ENCODE peak calls at places on chromosomes 6 and 20, in eight cellular contexts. One of them, this sample, is unnamed. For H3K4me1 and H3K36me3, the result is how much of the 10 kb centered on the place peaks cover.

GRCh38 chr20:25317351-25318075 is 69.6 kb downstream of the PYGB start:
- DNase-seq in A673: no peak
- DNase-seq in PC-9: no peak
- DNase-seq in HCT116: no peak
- DNase-seq in endothelial cell of umbilical vein: no peak
- DNase-seq in neuronal stem cell: no peak
- DNase-seq in lung: no peak
- DNase-seq in iPS DF 6.9: no peak
- DNase-seq in this sample: no peak

GRCh38 chr6:79868098-79868722 is 79.1 kb downstream of the ELOVL4 start:
- DNase-seq in HCT116: peak
- DNase-seq in iPS DF 6.9: peak
- DNase-seq in lung: no peak
- DNase-seq in neuronal stem cell: peak
- DNase-seq in A673: peak
- DNase-seq in endothelial cell of umbilical vein: peak
- DNase-seq in PC-9: peak
- DNase-seq in this sample: peak

GRCh38 chr20:58645277-58645968 is 5.7 kb upstream of the STX16 start:
- DNase-seq in lung: no peak
- DNase-seq in neuronal stem cell: no peak
- DNase-seq in HCT116: no peak
- DNase-seq in PC-9: peak
- DNase-seq in endothelial cell of umbilical vein: peak
- DNase-seq in iPS DF 6.9: no peak
- DNase-seq in A673: no peak
- DNase-seq in this sample: no peak

GRCh38 chr20:235891-236290 is 8.8 kb downstream of the DEFB129 start:
- DNase-seq in A673: no peak
- DNase-seq in lung: no peak
- DNase-seq in PC-9: no peak
- DNase-seq in neuronal stem cell: no peak
- DNase-seq in iPS DF 6.9: no peak
- DNase-seq in endothelial cell of umbilical vein: peak
- DNase-seq in HCT116: no peak
- DNase-seq in this sample: no peak

GRCh38 chr6:137489410-137490371 is 4.5 kb downstream of the OLIG3 start:
- DNase-seq in A673: no peak
- DNase-seq in endothelial cell of umbilical vein: no peak
- DNase-seq in PC-9: no peak
- DNase-seq in lung: no peak
- DNase-seq in neuronal stem cell: peak
- DNase-seq in HCT116: no peak
- DNase-seq in iPS DF 6.9: no peak
- DNase-seq in this sample: no peak

GRCh38 chr6:154901856-154902552 is 93.1 kb upstream of the TIAM2 start:
- DNase-seq in endothelial cell of umbilical vein: no peak
- DNase-seq in HCT116: no peak
- DNase-seq in lung: no peak
- DNase-seq in PC-9: no peak
- DNase-seq in neuronal stem cell: no peak
- DNase-seq in A673: no peak
- DNase-seq in iPS DF 6.9: no peak
- DNase-seq in this sample: no peak

GRCh38 chr20:33411136-33411690 is 9.9 kb upstream of the CDK5RAP1 start:
- DNase-seq in A673: no peak
- DNase-seq in PC-9: no peak
- DNase-seq in lung: no peak
- DNase-seq in HCT116: no peak
- DNase-seq in endothelial cell of umbilical vein: no peak
- DNase-seq in iPS DF 6.9: no peak
- DNase-seq in neuronal stem cell: no peak
- DNase-seq in this sample: no peak

GRCh38 chr6:82143041-82143481 is 104.5 kb downstream of the IBTK start:
- DNase-seq in lung: no peak
- DNase-seq in neuronal stem cell: no peak
- DNase-seq in HCT116: no peak
- DNase-seq in endothelial cell of umbilical vein: no peak
- DNase-seq in A673: no peak
- DNase-seq in PC-9: no peak
- DNase-seq in iPS DF 6.9: no peak
- DNase-seq in this sample: no peak

GRCh38 chr6:97885844-97886243 is 602.8 kb upstream of the MMS22L start:
- DNase-seq in neuronal stem cell: no peak
- DNase-seq in endothelial cell of umbilical vein: no peak
- DNase-seq in iPS DF 6.9: no peak
- DNase-seq in A673: no peak
- DNase-seq in HCT116: no peak
- DNase-seq in PC-9: no peak
- DNase-seq in lung: no peak
- DNase-seq in this sample: no peak

GRCh38 chr6:113556775-113557174 is 300.4 kb upstream of the MARCKS start:
- DNase-seq in HCT116: no peak
- DNase-seq in A673: no peak
- DNase-seq in endothelial cell of umbilical vein: no peak
- DNase-seq in lung: no peak
- DNase-seq in PC-9: no peak
- DNase-seq in neuronal stem cell: no peak
- DNase-seq in iPS DF 6.9: no peak
- DNase-seq in this sample: no peak

GRCh38 chr6:162443101-162443500 is 284.5 kb downstream of the PRKN start:
- DNase-seq in PC-9: no peak
- DNase-seq in lung: no peak
- DNase-seq in endothelial cell of umbilical vein: no peak
- DNase-seq in A673: no peak
- DNase-seq in HCT116: no peak
- DNase-seq in neuronal stem cell: no peak
- DNase-seq in iPS DF 6.9: no peak
- DNase-seq in this sample: no peak

GRCh38 chr6:157267109-157267611 is 56.2 kb downstream of the TMEM242 start:
- DNase-seq in PC-9: no peak
- DNase-seq in HCT116: no peak
- DNase-seq in lung: no peak
- DNase-seq in neuronal stem cell: no peak
- DNase-seq in A673: no peak
- DNase-seq in endothelial cell of umbilical vein: no peak
- DNase-seq in iPS DF 6.9: peak
- DNase-seq in this sample: no peak

GRCh38 chr6:22752522-22752921 is 183.2 kb downstream of the HDGFL1 start:
- DNase-seq in PC-9: no peak
- DNase-seq in lung: no peak
- DNase-seq in HCT116: no peak
- DNase-seq in iPS DF 6.9: no peak
- DNase-seq in A673: no peak
- DNase-seq in neuronal stem cell: no peak
- DNase-seq in endothelial cell of umbilical vein: no peak
- DNase-seq in this sample: no peak

GRCh38 chr6:140316966-140317365 is 942.5 kb upstream of the CITED2 start:
- DNase-seq in lung: no peak
- DNase-seq in A673: no peak
- DNase-seq in PC-9: peak
- DNase-seq in HCT116: peak
- DNase-seq in endothelial cell of umbilical vein: no peak
- DNase-seq in neuronal stem cell: no peak
- DNase-seq in iPS DF 6.9: no peak
- DNase-seq in this sample: peak

GRCh38 chr6:140314675-140315074 is 940.2 kb upstream of the CITED2 start:
- DNase-seq in lung: no peak
- DNase-seq in endothelial cell of umbilical vein: no peak
- DNase-seq in neuronal stem cell: no peak
- DNase-seq in HCT116: no peak
- DNase-seq in PC-9: no peak
- DNase-seq in iPS DF 6.9: no peak
- DNase-seq in A673: no peak
- DNase-seq in this sample: no peak

DNA sequence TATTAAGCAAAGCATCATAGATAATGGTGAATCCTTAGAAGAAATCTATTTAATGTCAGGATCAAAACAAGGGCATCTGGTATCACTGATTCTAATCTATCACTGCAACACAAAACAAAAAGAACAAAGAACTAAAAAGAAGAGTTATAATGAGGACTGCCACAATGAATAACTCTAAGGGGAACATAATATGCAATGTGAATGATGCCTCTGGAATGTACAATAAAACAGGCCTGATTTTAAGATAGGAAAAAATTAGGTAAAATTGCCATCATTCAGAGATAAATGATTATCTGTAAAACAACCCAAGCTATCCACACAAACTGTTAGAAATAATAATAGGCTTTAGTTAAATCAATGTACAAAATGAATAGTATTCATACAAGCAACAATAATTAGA is 936.7 kb upstream of the CITED2 start:
- DNase-seq in PC-9: no peak
- DNase-seq in A673: no peak
- DNase-seq in neuronal stem cell: no peak
- DNase-seq in HCT116: no peak
- DNase-seq in endothelial cell of umbilical vein: no peak
- DNase-seq in lung: no peak
- DNase-seq in iPS DF 6.9: no peak
- DNase-seq in this sample: no peak
- H3K4me1 ChIP-seq in PC-9: under half
- H3K4me1 ChIP-seq in A673: under half
- H3K4me1 ChIP-seq in neuronal stem cell: under half
- H3K4me1 ChIP-seq in HCT116: under half
- H3K4me1 ChIP-seq in endothelial cell of umbilical vein: under half
- H3K4me1 ChIP-seq in lung: under half
- H3K4me1 ChIP-seq in iPS DF 6.9: under half
- H3K4me1 ChIP-seq in this sample: under half

GRCh38 chr20:57610261-57610952 is 9.8 kb downstream of the ZBP1 start:
- DNase-seq in PC-9: no peak
- DNase-seq in neuronal stem cell: no peak
- DNase-seq in lung: no peak
- DNase-seq in HCT116: no peak
- DNase-seq in endothelial cell of umbilical vein: no peak
- DNase-seq in iPS DF 6.9: no peak
- DNase-seq in A673: no peak
- DNase-seq in this sample: no peak
- H3K36me3 ChIP-seq in PC-9: under half
- H3K36me3 ChIP-seq in neuronal stem cell: under half
- H3K36me3 ChIP-seq in lung: under half
- H3K36me3 ChIP-seq in HCT116: under half
- H3K36me3 ChIP-seq in endothelial cell of umbilical vein: under half
- H3K36me3 ChIP-seq in iPS DF 6.9: under half
- H3K36me3 ChIP-seq in A673: under half
- H3K36me3 ChIP-seq in this sample: under half

DNA sequence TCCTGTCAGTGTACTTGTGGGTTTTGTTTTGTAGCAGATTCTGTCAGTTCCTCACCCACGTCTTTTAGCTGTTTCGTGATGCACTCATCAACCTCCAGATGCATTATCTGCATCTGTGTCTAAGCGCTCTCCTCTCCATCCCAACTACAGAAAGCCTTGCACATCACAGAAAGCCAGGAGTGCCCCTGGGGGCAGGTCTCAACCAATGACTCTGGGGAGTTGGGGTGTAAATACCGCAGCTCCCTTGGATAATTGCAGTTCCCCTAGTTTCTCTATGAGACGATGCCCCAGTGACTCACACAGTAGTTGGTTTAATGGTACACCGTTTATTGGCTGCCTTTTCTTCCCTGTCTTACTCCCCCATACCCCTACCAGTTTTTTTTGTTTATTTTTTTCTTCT is 158.1 kb downstream of the SOX4 start:
- DNase-seq in neuronal stem cell: no peak
- DNase-seq in PC-9: no peak
- DNase-seq in iPS DF 6.9: no peak
- DNase-seq in lung: no peak
- DNase-seq in endothelial cell of umbilical vein: no peak
- DNase-seq in A673: no peak
- DNase-seq in HCT116: no peak
- DNase-seq in this sample: no peak
- H3K4me1 ChIP-seq in neuronal stem cell: under half
- H3K4me1 ChIP-seq in PC-9: half or more
- H3K4me1 ChIP-seq in iPS DF 6.9: under half
- H3K4me1 ChIP-seq in lung: under half
- H3K4me1 ChIP-seq in endothelial cell of umbilical vein: under half
- H3K4me1 ChIP-seq in A673: under half
- H3K4me1 ChIP-seq in HCT116: under half
- H3K4me1 ChIP-seq in this sample: under half

GRCh38 chr6:87623248-87623647 is 33.3 kb downstream of the ORC3 start:
- DNase-seq in A673: no peak
- DNase-seq in iPS DF 6.9: no peak
- DNase-seq in HCT116: no peak
- DNase-seq in PC-9: no peak
- DNase-seq in neuronal stem cell: no peak
- DNase-seq in lung: no peak
- DNase-seq in endothelial cell of umbilical vein: peak
- DNase-seq in this sample: no peak

GRCh38 chr6:87633851-87634250 is 43.9 kb downstream of the ORC3 start:
- DNase-seq in neuronal stem cell: no peak
- DNase-seq in iPS DF 6.9: no peak
- DNase-seq in PC-9: no peak
- DNase-seq in lung: no peak
- DNase-seq in A673: no peak
- DNase-seq in endothelial cell of umbilical vein: no peak
- DNase-seq in HCT116: no peak
- DNase-seq in this sample: no peak

GRCh38 chr6:87628881-87629280 is 38.9 kb downstream of the ORC3 start:
- DNase-seq in PC-9: no peak
- DNase-seq in lung: no peak
- DNase-seq in endothelial cell of umbilical vein: no peak
- DNase-seq in A673: no peak
- DNase-seq in iPS DF 6.9: no peak
- DNase-seq in neuronal stem cell: no peak
- DNase-seq in HCT116: no peak
- DNase-seq in this sample: no peak

GRCh38 chr6:87630746-87631145 is 40.8 kb downstream of the ORC3 start:
- DNase-seq in neuronal stem cell: no peak
- DNase-seq in endothelial cell of umbilical vein: no peak
- DNase-seq in lung: no peak
- DNase-seq in iPS DF 6.9: no peak
- DNase-seq in PC-9: no peak
- DNase-seq in HCT116: no peak
- DNase-seq in A673: no peak
- DNase-seq in this sample: no peak

GRCh38 chr6:87628424-87628823 is 38.5 kb downstream of the ORC3 start:
- DNase-seq in neuronal stem cell: no peak
- DNase-seq in endothelial cell of umbilical vein: no peak
- DNase-seq in PC-9: no peak
- DNase-seq in lung: no peak
- DNase-seq in HCT116: no peak
- DNase-seq in A673: no peak
- DNase-seq in iPS DF 6.9: no peak
- DNase-seq in this sample: peak
- H3K36me3 ChIP-seq in neuronal stem cell: under half
- H3K36me3 ChIP-seq in endothelial cell of umbilical vein: under half
- H3K36me3 ChIP-seq in PC-9: under half
- H3K36me3 ChIP-seq in lung: under half
- H3K36me3 ChIP-seq in HCT116: under half
- H3K36me3 ChIP-seq in A673: under half
- H3K36me3 ChIP-seq in iPS DF 6.9: under half
- H3K36me3 ChIP-seq in this sample: under half

DNA sequence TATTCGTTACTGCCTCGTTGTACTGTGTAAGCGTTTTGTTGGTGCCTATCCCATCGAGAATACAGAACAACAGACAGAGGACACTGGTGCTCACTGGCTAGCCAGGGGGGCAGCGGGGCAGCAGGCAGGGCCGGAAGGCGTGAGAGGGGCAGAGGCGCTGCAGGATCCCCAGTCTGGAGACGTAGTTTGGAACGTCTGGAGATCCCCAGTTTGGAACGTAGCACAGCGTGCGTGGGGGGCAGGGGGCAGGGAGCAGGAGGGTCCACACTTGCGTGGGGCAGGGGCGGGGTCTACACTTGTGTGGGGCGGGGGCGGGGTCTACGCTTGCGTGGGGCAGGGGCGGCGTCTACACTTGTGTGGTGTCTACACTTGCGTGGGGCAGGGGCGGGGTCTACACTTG is 107.3 kb downstream of the DACT2 start:
- DNase-seq in lung: no peak
- DNase-seq in PC-9: no peak
- DNase-seq in neuronal stem cell: no peak
- DNase-seq in HCT116: no peak
- DNase-seq in endothelial cell of umbilical vein: no peak
- DNase-seq in iPS DF 6.9: no peak
- DNase-seq in A673: no peak
- DNase-seq in this sample: no peak
- H3K4me1 ChIP-seq in lung: under half
- H3K4me1 ChIP-seq in PC-9: under half
- H3K4me1 ChIP-seq in neuronal stem cell: under half
- H3K4me1 ChIP-seq in HCT116: under half
- H3K4me1 ChIP-seq in endothelial cell of umbilical vein: under half
- H3K4me1 ChIP-seq in iPS DF 6.9: under half
- H3K4me1 ChIP-seq in A673: under half
- H3K4me1 ChIP-seq in this sample: under half